ENCODE peak calls at places on chromosomes 11 and 22, in six cellular contexts. F, C, I, O, A and T are unnamed samples.

GRCh38 chr11:130121430-130121978 is 38.1 kb upstream of the ST14 start:
- DNase-seq in I (no peak), A (peak), F (peak), O (no peak), C (no peak), T (no peak)

GRCh38 chr11:1225386-1226225 is 2.7 kb downstream of the MUC5B start:
- DNase-seq in C (no peak), A (no peak), I (no peak), O (no peak), F (no peak), T (no peak)

GRCh38 chr11:35105319-35106063 is 33.5 kb upstream of the CD44 start:
- DNase-seq in A (peak), O (no peak), C (no peak), I (no peak), F (no peak), T (no peak)

GRCh38 chr22:50577987-50578775 is at the start of gene CPT1B:
- DNase-seq in O (no peak), C (no peak), A (peak), I (no peak), F (no peak), T (no peak)

GRCh38 chr11:110613526-110613925 is 98.7 kb downstream of the ARHGAP20 start:
- DNase-seq in A (peak), C (no peak), F (no peak), O (no peak), I (no peak), T (no peak)

GRCh38 chr11:46160100-46160499 is 38.8 kb upstream of the PHF21A start:
- DNase-seq in O (no peak), F (no peak), A (no peak), I (no peak), C (no peak), T (no peak)

GRCh38 chr22:35140879-35141745 is 75.2 kb downstream of the ISX start:
- DNase-seq in A (no peak), C (no peak), O (no peak), I (no peak), F (peak), T (no peak)

GRCh38 chr11:128157423-128158298 is 429.7 kb downstream of the ETS1 start:
- DNase-seq in A (peak), O (no peak), F (peak), C (no peak), I (peak), T (no peak)

GRCh38 chr11:57391546-57391945 is 1.1 kb upstream of the PRG2 start:
- DNase-seq in C (no peak), A (no peak), O (no peak), I (no peak), F (no peak), T (no peak)